ENCODE peak calls at places on chromosomes 13 and 19, in four cellular contexts. J is H9, U is IMR-90, D is H1. C is an unnamed sample.
A peak's percentile ranks its signal among the peaks of the same experiment; 100 is the strongest.

GRCh38 chr13:47549219-47549752 is 451.8 kb downstream of the SUCLA2 start:
- DNase-seq in D (no peak), J (no peak), U (no peak), C (peak; percentile 37)

GRCh38 chr13:90238433-90238832 is 1109.1 kb upstream of the MIR17HG start:
- DNase-seq in D (no peak), J (peak; percentile 41), U (no peak), C (peak; percentile 51)

GRCh38 chr13:54709546-54709945 is 1680.9 kb downstream of the OLFM4 start:
- DNase-seq in D (no peak), U (no peak), J (no peak), C (no peak)

GRCh38 chr13:106917673-106918652 is 350.0 kb upstream of the ARGLU1 start:
- DNase-seq in J (peak; percentile 81), D (peak; percentile 95), U (peak; percentile 61), C (peak; percentile 83)

GRCh38 chr13:64369121-64369520 is 2861.0 kb downstream of the PCDH9 start:
- DNase-seq in D (no peak), J (no peak), U (peak; percentile 5), C (no peak)

GRCh38 chr19:50708179-50708879 is 11.3 kb downstream of the SHANK1 start:
- DNase-seq in D (no peak), J (no peak), U (peak; percentile 30), C (no peak)

GRCh38 chr13:87344176-87344575 is 327.0 kb upstream of the SLITRK5 start:
- DNase-seq in D (no peak), J (no peak), U (no peak), C (peak; percentile 24)

GRCh38 chr19:1170938-1171754 is 2.9 kb downstream of the SBNO2 start:
- DNase-seq in J (no peak), U (no peak), D (no peak), C (no peak)

GRCh38 chr19:48982280-48982679 is 10.8 kb downstream of the GYS1 start:
- DNase-seq in U (no peak), D (no peak), J (no peak), C (no peak)

GRCh38 chr19:6685962-6686627 is 16.1 kb upstream of the TNFSF14 start:
- DNase-seq in J (no peak), D (no peak), U (no peak), C (no peak)

GRCh38 chr19:1210227-1210538 is 4.6 kb downstream of the STK11 start:
- DNase-seq in J (no peak), D (no peak), U (no peak), C (no peak)

GRCh38 chr13:20190481-20191310 is 2.0 kb downstream of the GJB2 start:
- DNase-seq in U (peak; percentile 90), J (no peak), D (no peak), C (no peak)

GRCh38 chr19:33392341-33393285 is 19.1 kb downstream of the CEBPG start:
- DNase-seq in D (no peak), J (no peak), U (no peak), C (no peak)

GRCh38 chr19:47035127-47035494 is 13.3 kb downstream of the TMEM160 start:
- DNase-seq in D (no peak), U (no peak), J (peak; percentile 73), C (peak; percentile 59)

GRCh38 chr13:40433577-40433976 is 232.9 kb downstream of the FOXO1 start:
- DNase-seq in J (no peak), U (no peak), D (no peak), C (no peak)

GRCh38 chr19:8050274-8051096 is 2.1 kb upstream of the CCL25 start:
- DNase-seq in U (peak; percentile 55), D (peak; percentile 100), J (peak; percentile 99), C (peak; percentile 99)

GRCh38 chr13:108213946-108214345 is 1.4 kb downstream of the LIG4 start:
- DNase-seq in D (no peak), J (no peak), U (peak; percentile 31), C (no peak)

DNA sequence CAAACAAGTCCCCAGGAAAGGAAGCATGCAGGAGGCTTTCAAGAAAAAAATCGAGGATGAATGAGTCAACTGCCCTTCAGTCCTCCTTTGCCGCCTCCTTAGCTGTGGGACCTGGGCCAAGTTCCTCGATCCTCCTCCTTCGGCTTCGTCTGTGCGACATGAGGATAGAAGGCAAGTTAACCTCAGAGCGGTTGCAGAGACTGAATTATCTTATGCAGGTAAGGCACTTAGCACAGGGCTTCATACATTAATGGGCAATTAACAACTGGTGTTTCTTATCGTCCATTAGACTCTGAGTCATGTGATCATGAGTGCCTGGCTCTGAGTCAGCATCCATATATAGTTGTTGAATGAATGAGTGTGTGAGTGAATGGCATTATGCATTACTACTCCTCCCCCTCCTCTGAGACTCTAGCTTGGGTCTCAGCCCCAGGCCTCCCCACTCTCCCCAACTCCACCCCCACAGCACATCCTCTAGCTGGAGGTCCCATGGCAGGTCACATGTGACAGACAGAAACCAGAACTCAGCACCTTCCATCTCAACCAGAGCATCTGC is 1.6 kb upstream of the TTC9B start:
- DNase-seq in D (no peak), U (peak; percentile 76), J (no peak), C (no peak)
- H3K56ac ChIP-seq in D (no peak overlapping the region), U (no peak overlapping the region), J (no peak overlapping the region), C (no peak overlapping the region)

GRCh38 chr19:2253106-2254051 is 2.8 kb downstream of the JSRP1 start:
- DNase-seq in U (no peak), J (peak; percentile 79), D (peak; percentile 84), C (peak; percentile 67)
- H3K27me3 ChIP-seq in U (peaks cover 36% of the 10 kb centered on the region), J (no peaks in the 10 kb centered on the region), D (peaks cover 2% of the 10 kb centered on the region), C (no peaks in the 10 kb centered on the region)

GRCh38 chr13:25421602-25422001 is 49.8 kb downstream of the ATP8A2 start:
- DNase-seq in J (no peak), U (no peak), D (no peak), C (no peak)

GRCh38 chr13:25420161-25420560 is 48.4 kb downstream of the ATP8A2 start:
- DNase-seq in D (no peak), U (no peak), J (peak; percentile 43), C (no peak)

GRCh38 chr13:25423831-25424230 is 52.1 kb downstream of the ATP8A2 start:
- DNase-seq in J (peak; percentile 8), U (no peak), D (peak; percentile 20), C (no peak)

GRCh38 chr13:25422153-25422552 is 50.4 kb downstream of the ATP8A2 start:
- DNase-seq in U (no peak), D (no peak), J (no peak), C (no peak)
- H3K56ac ChIP-seq in U (no peak overlapping the region), D (no peak overlapping the region), J (no peak overlapping the region), C (no peak overlapping the region)

GRCh38 chr13:96499646-96500045 is 409.7 kb downstream of the HS6ST3 start:
- DNase-seq in U (no peak), D (no peak), J (no peak), C (no peak)
- H3K27me3 ChIP-seq in U (no peaks in the 10 kb centered on the region), D (no peaks in the 10 kb centered on the region), J (no peaks in the 10 kb centered on the region), C (no peaks in the 10 kb centered on the region)

GRCh38 chr13:28820099-28821051 is at the start of gene MTUS2:
- DNase-seq in D (peak; percentile 77), J (peak; percentile 72), U (no peak), C (peak; percentile 38)
- H3K56ac ChIP-seq in D (no peak within 1 kb of the TSS), J (no peak within 1 kb of the TSS), U (no peak within 1 kb of the TSS), C (peak within 1 kb of the TSS; percentile 71)

GRCh38 chr19:17953869-17954268 is 13.0 kb upstream of the KCNN1 start:
- DNase-seq in J (peak; percentile 44), U (no peak), D (no peak), C (peak; percentile 29)
- H3K27me3 ChIP-seq in J (peaks cover 27% of the 10 kb centered on the region), U (peaks cover 77% of the 10 kb centered on the region), D (peaks cover 49% of the 10 kb centered on the region), C (peaks cover 40% of the 10 kb centered on the region)

GRCh38 chr13:77310161-77310560 is 16.7 kb downstream of the MYCBP2 start:
- DNase-seq in D (no peak), U (no peak), J (no peak), C (no peak)

GRCh38 chr13:77309254-77309653 is 17.6 kb downstream of the MYCBP2 start:
- DNase-seq in J (no peak), D (no peak), U (no peak), C (no peak)

GRCh38 chr13:77310579-77311279 is 16.2 kb downstream of the MYCBP2 start:
- DNase-seq in J (no peak), D (no peak), U (no peak), C (no peak)

GRCh38 chr13:77313923-77314322 is 13.0 kb downstream of the MYCBP2 start:
- DNase-seq in J (no peak), D (no peak), U (no peak), C (no peak)

GRCh38 chr13:77312311-77312710 is 14.6 kb downstream of the MYCBP2 start:
- DNase-seq in D (no peak), J (no peak), U (no peak), C (no peak)
- H3K56ac ChIP-seq in D (no peak overlapping the region), J (no peak overlapping the region), U (no peak overlapping the region), C (no peak overlapping the region)